ENCODE peak calls at places on chromosomes 13 and 19, in seven cellular contexts. R is Right ventricle myocardium inferior; F is stimulated activated naive CD8-positive, alpha-beta T cell treated with anti-CD3 and anti-CD28 coated beads, Interleukin-15, Interleukin-2, amounts not matched to agents 100 U/mL and 50 U/mL, for 24 hours; W is lower lobe of right lung; Z is activated naive CD8-positive, alpha-beta T cell treated with anti-CD3 and anti-CD28 coated beads, Interleukin-2, amount 10 ng/mL, durations not matched to agents 7 days and 5 days; B is PC-3; P is naive thymus-derived CD4-positive, alpha-beta T cell. J is an unnamed sample.

GRCh38 chr13:103730407-103730806 is 664.2 kb upstream of the SLC10A2 start:
- ATAC-seq in W (no peak), Z (no peak), R (peak; percentile 84), F (no peak), B (no peak), P (no peak), J (no peak)

GRCh38 chr19:54297759-54298305 is 15.1 kb downstream of the LILRA5 start:
- ATAC-seq in Z (no peak), P (no peak), F (no peak), W (no peak), B (no peak), R (no peak), J (no peak)

GRCh38 chr13:74838096-74838495 is 643.9 kb downstream of the TBC1D4 start:
- ATAC-seq in Z (no peak), P (peak; percentile 32), R (no peak), B (no peak), W (no peak), F (no peak), J (no peak)

GRCh38 chr13:113545455-113545930 is 39.1 kb upstream of the TFDP1 start:
- ATAC-seq in F (no peak), W (peak; percentile 37), B (no peak), Z (no peak), R (peak; percentile 40), P (no peak), J (no peak)

GRCh38 chr19:34838753-34839431 is 65.9 kb upstream of the ZNF599 start:
- ATAC-seq in W (peak; percentile 32), B (no peak), P (peak; percentile 55), F (peak; percentile 40), Z (no peak), R (no peak), J (no peak)

GRCh38 chr13:38685974-38686571 is 804 bp upstream of the FREM2 start:
- ATAC-seq in Z (no peak), B (no peak), R (no peak), P (no peak), F (no peak), W (no peak), J (no peak)

GRCh38 chr13:85371254-85371653 is 428.0 kb downstream of the SLITRK6 start:
- ATAC-seq in R (no peak), W (no peak), B (no peak), Z (no peak), P (no peak), F (no peak), J (no peak)

GRCh38 chr19:47004012-47004465 is 15.6 kb upstream of the NPAS1 start:
- ATAC-seq in B (no peak), W (no peak), P (no peak), F (no peak), R (peak; percentile 28), Z (no peak), J (no peak)

GRCh38 chr19:49921871-49922755 is 6.9 kb upstream of the ATF5 start:
- ATAC-seq in W (no peak), F (peak; percentile 44), P (peak; percentile 29), B (peak; percentile 35), Z (no peak), R (no peak), J (no peak)

GRCh38 chr13:113367020-113367560 is 3.2 kb upstream of the GRTP1 start:
- ATAC-seq in Z (no peak), W (no peak), R (no peak), B (no peak), P (no peak), F (no peak), J (no peak)

GRCh38 chr13:106515635-106516254 is 19.7 kb downstream of the EFNB2 start:
- ATAC-seq in R (no peak), Z (no peak), P (no peak), B (no peak), W (peak; percentile 59), F (no peak), J (no peak)

GRCh38 chr13:23579886-23580706 is 9.9 kb downstream of the TNFRSF19 start:
- ATAC-seq in F (no peak), W (no peak), Z (no peak), P (no peak), R (no peak), B (peak; percentile 2), J (no peak)

GRCh38 chr19:13024126-13024957 is 29.1 kb downstream of the NFIX start:
- ATAC-seq in R (no peak), W (no peak), P (peak; percentile 16), F (peak; percentile 51), B (peak; percentile 10), Z (no peak), J (no peak)

GRCh38 chr19:46716013-46716671 is 772 bp downstream of the PRKD2 start:
- ATAC-seq in B (no peak), F (no peak), R (no peak), Z (no peak), W (no peak), P (no peak), J (no peak)

GRCh38 chr19:42191855-42192254 is 25.6 kb downstream of the DEDD2 start:
- ATAC-seq in F (peak; percentile 90), R (no peak), W (peak; percentile 83), P (peak; percentile 65), B (peak; percentile 77), Z (no peak), J (no peak)

GRCh38 chr13:111456452-111457230 is 136.2 kb downstream of the TEX29 start:
- ATAC-seq in Z (no peak), B (no peak), W (no peak), P (no peak), R (no peak), F (no peak), J (no peak)

GRCh38 chr19:17376935-17377600 is at the start of gene PLVAP:
- ATAC-seq in F (no peak), W (peak; percentile 63), R (no peak), B (no peak), P (no peak), Z (no peak), J (no peak)

GRCh38 chr13:48400090-48400694 is 12.7 kb downstream of the LPAR6 start:
- ATAC-seq in Z (no peak), P (no peak), W (no peak), B (peak; percentile 27), F (no peak), R (no peak), J (no peak)

GRCh38 chr19:29417048-29417447 is 108.7 kb upstream of the VSTM2B start:
- ATAC-seq in Z (no peak), P (no peak), B (no peak), F (no peak), W (no peak), R (no peak), J (no peak)

GRCh38 chr19:18919895-18920204 is 335 bp downstream of the DDX49 start:
- ATAC-seq in B (no peak), Z (no peak), W (no peak), R (no peak), P (no peak), F (no peak), J (no peak)

GRCh38 chr19:31574251-31574973 is 225.2 kb upstream of the TSHZ3 start:
- ATAC-seq in B (no peak), W (no peak), F (no peak), R (no peak), P (no peak), Z (no peak), J (no peak)

GRCh38 chr19:7916137-7916907 is 1.7 kb downstream of the TGFBR3L start:
- ATAC-seq in Z (peak; percentile 9), P (no peak), W (no peak), B (peak; percentile 4), F (peak; percentile 2), R (no peak), J (no peak)

GRCh38 chr19:51327066-51327985 is 14.6 kb downstream of the VSIG10L start:
- ATAC-seq in B (peak; percentile 91), Z (peak; percentile 73), R (no peak), W (peak; percentile 68), F (peak; percentile 67), P (peak; percentile 84), J (peak; percentile 47)

GRCh38 chr19:56348289-56348877 is 33.7 kb upstream of the ZSCAN5A start:
- ATAC-seq in P (no peak), Z (no peak), W (no peak), B (no peak), R (no peak), F (no peak), J (no peak)

GRCh38 chr19:54333586-54334298 is 5.2 kb downstream of the LILRA4 start:
- ATAC-seq in W (no peak), P (no peak), Z (no peak), F (no peak), B (no peak), R (no peak), J (no peak)

GRCh38 chr13:98097749-98098148 is 45.1 kb upstream of the FARP1 start:
- ATAC-seq in R (no peak), W (no peak), P (no peak), B (no peak), F (no peak), Z (no peak), J (no peak)

GRCh38 chr19:52648336-52648990 is 10.3 kb upstream of the ZNF83 start:
- ATAC-seq in Z (no peak), B (no peak), R (no peak), P (no peak), F (no peak), W (no peak), J (no peak)

GRCh38 chr19:23415561-23416191 is 20.4 kb upstream of the ZNF91 start:
- ATAC-seq in Z (no peak), W (peak; percentile 83), P (peak; percentile 42), R (peak; percentile 88), B (no peak), F (peak; percentile 43), J (peak; percentile 52)

GRCh38 chr13:27909378-27909777 is 10.4 kb upstream of the PDX1 start:
- ATAC-seq in B (no peak), P (no peak), W (no peak), Z (no peak), R (no peak), F (no peak), J (no peak)

GRCh38 chr13:27978301-27978968 is 9.3 kb upstream of the CDX2 start:
- ATAC-seq in Z (no peak), B (no peak), F (no peak), W (no peak), P (no peak), R (no peak), J (no peak)

GRCh38 chr13:26787961-26788360 is 27.4 kb upstream of the GPR12 start:
- ATAC-seq in R (no peak), Z (no peak), W (no peak), P (no peak), B (no peak), F (no peak), J (no peak)

GRCh38 chr19:42424712-42425131 is 2.5 kb downstream of the LIPE start:
- ATAC-seq in F (no peak), B (no peak), Z (no peak), P (no peak), W (no peak), R (no peak), J (no peak)

GRCh38 chr13:75321084-75321483 is 160.9 kb downstream of the TBC1D4 start:
- ATAC-seq in R (no peak), F (peak; percentile 33), P (no peak), B (no peak), W (no peak), Z (no peak), J (no peak)

GRCh38 chr13:97248243-97248642 is 26.1 kb downstream of the MBNL2 start:
- ATAC-seq in Z (no peak), P (no peak), B (no peak), R (peak; percentile 49), W (no peak), F (no peak), J (no peak)

GRCh38 chr13:43516401-43516826 is 270.4 kb downstream of the ENOX1 start:
- ATAC-seq in R (peak; percentile 89), P (no peak), B (no peak), Z (no peak), F (no peak), W (peak; percentile 70), J (no peak)

J was measured in stimulated activated memory B cell treated with anti-CD40 and anti-IgM and Interleukin-4, amounts not matched to agents 10 μg/mL and 1 μg/mL and 100 μg/mL, for 72 hours.